ENCODE peak calls at places on chromosomes 1 and 21, in eight cellular contexts. One of them, this sample, is unnamed.

GRCh38 chr1:32541064-32541566 is 1.9 kb downstream of the ZBTB8A start:
- DNase-seq in HS-27A: no peak
- DNase-seq in HCEC 1CT: no peak
- DNase-seq in heart right ventricle: no peak
- DNase-seq in ELF-1: no peak
- DNase-seq in activated CD4-positive, alpha-beta T cell treated with anti-CD3 and anti-CD28 coated beads for 36 hours: no peak
- DNase-seq in GM04504: no peak
- DNase-seq in HuH-7.5: no peak
- DNase-seq in this sample: no peak

GRCh38 chr1:117534995-117535467 is 70.8 kb upstream of the TENT5C start:
- DNase-seq in HuH-7.5: peak
- DNase-seq in ELF-1: peak
- DNase-seq in HS-27A: peak
- DNase-seq in GM04504: no peak
- DNase-seq in activated CD4-positive, alpha-beta T cell treated with anti-CD3 and anti-CD28 coated beads for 36 hours: peak
- DNase-seq in heart right ventricle: no peak
- DNase-seq in HCEC 1CT: peak
- DNase-seq in this sample: peak

GRCh38 chr1:179493323-179493722 is 82.4 kb downstream of the NPHS2 start:
- DNase-seq in activated CD4-positive, alpha-beta T cell treated with anti-CD3 and anti-CD28 coated beads for 36 hours: no peak
- DNase-seq in heart right ventricle: no peak
- DNase-seq in HS-27A: no peak
- DNase-seq in GM04504: no peak
- DNase-seq in ELF-1: no peak
- DNase-seq in HuH-7.5: no peak
- DNase-seq in HCEC 1CT: peak
- DNase-seq in this sample: no peak

GRCh38 chr1:112083487-112083886 is 94.0 kb upstream of the KCND3 start:
- DNase-seq in HCEC 1CT: no peak
- DNase-seq in HuH-7.5: no peak
- DNase-seq in activated CD4-positive, alpha-beta T cell treated with anti-CD3 and anti-CD28 coated beads for 36 hours: no peak
- DNase-seq in heart right ventricle: no peak
- DNase-seq in GM04504: no peak
- DNase-seq in ELF-1: peak
- DNase-seq in HS-27A: no peak
- DNase-seq in this sample: no peak

GRCh38 chr1:218345673-218346390 is 696 bp downstream of the TGFB2 start:
- DNase-seq in HCEC 1CT: peak
- DNase-seq in HuH-7.5: no peak
- DNase-seq in heart right ventricle: peak
- DNase-seq in ELF-1: peak
- DNase-seq in HS-27A: no peak
- DNase-seq in GM04504: no peak
- DNase-seq in activated CD4-positive, alpha-beta T cell treated with anti-CD3 and anti-CD28 coated beads for 36 hours: peak
- DNase-seq in this sample: peak

GRCh38 chr1:94022471-94023189 is 98.3 kb downstream of the ABCA4 start:
- DNase-seq in HS-27A: no peak
- DNase-seq in heart right ventricle: no peak
- DNase-seq in HuH-7.5: no peak
- DNase-seq in HCEC 1CT: peak
- DNase-seq in ELF-1: no peak
- DNase-seq in GM04504: peak
- DNase-seq in activated CD4-positive, alpha-beta T cell treated with anti-CD3 and anti-CD28 coated beads for 36 hours: no peak
- DNase-seq in this sample: no peak

GRCh38 chr21:26801524-26801923 is 43.7 kb downstream of the ADAMTS1 start:
- DNase-seq in HS-27A: no peak
- DNase-seq in ELF-1: no peak
- DNase-seq in GM04504: peak
- DNase-seq in HCEC 1CT: peak
- DNase-seq in heart right ventricle: no peak
- DNase-seq in HuH-7.5: no peak
- DNase-seq in activated CD4-positive, alpha-beta T cell treated with anti-CD3 and anti-CD28 coated beads for 36 hours: no peak
- DNase-seq in this sample: no peak

GRCh38 chr1:68347415-68347814 is 102.3 kb downstream of the RPE65 start:
- DNase-seq in activated CD4-positive, alpha-beta T cell treated with anti-CD3 and anti-CD28 coated beads for 36 hours: no peak
- DNase-seq in HCEC 1CT: no peak
- DNase-seq in GM04504: no peak
- DNase-seq in heart right ventricle: peak
- DNase-seq in HuH-7.5: no peak
- DNase-seq in ELF-1: no peak
- DNase-seq in HS-27A: no peak
- DNase-seq in this sample: no peak

GRCh38 chr1:198934901-198935301 is 296.1 kb downstream of the PTPRC start:
- DNase-seq in GM04504: no peak
- DNase-seq in HS-27A: no peak
- DNase-seq in HCEC 1CT: peak
- DNase-seq in activated CD4-positive, alpha-beta T cell treated with anti-CD3 and anti-CD28 coated beads for 36 hours: peak
- DNase-seq in HuH-7.5: no peak
- DNase-seq in heart right ventricle: no peak
- DNase-seq in ELF-1: no peak
- DNase-seq in this sample: peak

GRCh38 chr1:43225168-43225567 is 44.6 kb upstream of the TMEM125 start:
- DNase-seq in GM04504: no peak
- DNase-seq in ELF-1: no peak
- DNase-seq in HS-27A: no peak
- DNase-seq in activated CD4-positive, alpha-beta T cell treated with anti-CD3 and anti-CD28 coated beads for 36 hours: no peak
- DNase-seq in HuH-7.5: no peak
- DNase-seq in HCEC 1CT: peak
- DNase-seq in heart right ventricle: no peak
- DNase-seq in this sample: peak